ENCODE peak calls at places on chromosome 3, in nine cellular contexts. One of them, this sample, is unnamed.

GRCh38 chr3:196754215-196754937 is 14.7 kb downstream of the PAK2 start:
- DNase-seq in OCI-LY7: no peak
- DNase-seq in GM23248: no peak
- DNase-seq in SK-N-SH: peak
- DNase-seq in GM23338: no peak
- DNase-seq in MM.1S: no peak
- DNase-seq in hepatocyte: peak
- DNase-seq in PC-3: no peak
- DNase-seq in HCT116: no peak
- DNase-seq in this sample: no peak

GRCh38 chr3:72380193-72380592 is 468.1 kb downstream of the SHQ1 start:
- DNase-seq in OCI-LY7: no peak
- DNase-seq in GM23248: peak
- DNase-seq in SK-N-SH: no peak
- DNase-seq in GM23338: no peak
- DNase-seq in MM.1S: no peak
- DNase-seq in hepatocyte: no peak
- DNase-seq in PC-3: peak
- DNase-seq in HCT116: no peak
- DNase-seq in this sample: peak

GRCh38 chr3:72386322-72386721 is 461.9 kb downstream of the SHQ1 start:
- DNase-seq in OCI-LY7: no peak
- DNase-seq in GM23248: no peak
- DNase-seq in SK-N-SH: no peak
- DNase-seq in GM23338: no peak
- DNase-seq in MM.1S: no peak
- DNase-seq in hepatocyte: peak
- DNase-seq in PC-3: no peak
- DNase-seq in HCT116: no peak
- DNase-seq in this sample: no peak

GRCh38 chr3:62965311-62965710 is 90.1 kb upstream of the CADPS start:
- DNase-seq in OCI-LY7: no peak
- DNase-seq in GM23248: peak
- DNase-seq in SK-N-SH: no peak
- DNase-seq in GM23338: no peak
- DNase-seq in MM.1S: no peak
- DNase-seq in hepatocyte: no peak
- DNase-seq in PC-3: no peak
- DNase-seq in HCT116: no peak
- DNase-seq in this sample: no peak

GRCh38 chr3:155714295-155714718 is 30.6 kb downstream of the PLCH1 start:
- DNase-seq in OCI-LY7: no peak
- DNase-seq in GM23248: no peak
- DNase-seq in SK-N-SH: peak
- DNase-seq in GM23338: peak
- DNase-seq in MM.1S: no peak
- DNase-seq in hepatocyte: peak
- DNase-seq in PC-3: no peak
- DNase-seq in HCT116: no peak
- DNase-seq in this sample: peak

GRCh38 chr3:50562866-50563265 is 4.7 kb downstream of the C3orf18 start:
- DNase-seq in OCI-LY7: no peak
- DNase-seq in GM23248: peak
- DNase-seq in SK-N-SH: no peak
- DNase-seq in GM23338: no peak
- DNase-seq in MM.1S: no peak
- DNase-seq in hepatocyte: no peak
- DNase-seq in PC-3: peak
- DNase-seq in HCT116: no peak
- DNase-seq in this sample: no peak

GRCh38 chr3:71532639-71533395 is 50.7 kb downstream of the FOXP1 start:
- DNase-seq in OCI-LY7: no peak
- DNase-seq in GM23248: peak
- DNase-seq in SK-N-SH: no peak
- DNase-seq in GM23338: no peak
- DNase-seq in MM.1S: no peak
- DNase-seq in hepatocyte: no peak
- DNase-seq in PC-3: peak
- DNase-seq in HCT116: no peak
- DNase-seq in this sample: no peak

GRCh38 chr3:128060473-128061381 is 8.5 kb downstream of the SEC61A1 start:
- DNase-seq in OCI-LY7: no peak
- DNase-seq in GM23248: peak
- DNase-seq in SK-N-SH: no peak
- DNase-seq in GM23338: no peak
- DNase-seq in MM.1S: no peak
- DNase-seq in hepatocyte: no peak
- DNase-seq in PC-3: peak
- DNase-seq in HCT116: no peak
- DNase-seq in this sample: no peak

GRCh38 chr3:21795863-21796392 is 44.9 kb upstream of the ZNF385D start:
- DNase-seq in OCI-LY7: no peak
- DNase-seq in GM23248: no peak
- DNase-seq in SK-N-SH: no peak
- DNase-seq in GM23338: no peak
- DNase-seq in MM.1S: no peak
- DNase-seq in hepatocyte: no peak
- DNase-seq in PC-3: no peak
- DNase-seq in HCT116: no peak
- DNase-seq in this sample: no peak

GRCh38 chr3:37861540-37862051 is at the start of gene CTDSPL:
- DNase-seq in OCI-LY7: no peak
- DNase-seq in GM23248: peak
- DNase-seq in SK-N-SH: peak
- DNase-seq in GM23338: peak
- DNase-seq in MM.1S: peak
- DNase-seq in hepatocyte: peak
- DNase-seq in PC-3: peak
- DNase-seq in HCT116: no peak
- DNase-seq in this sample: peak

GRCh38 chr3:65196663-65197062 is 508.9 kb upstream of the ADAMTS9 start:
- DNase-seq in OCI-LY7: no peak
- DNase-seq in GM23248: no peak
- DNase-seq in SK-N-SH: no peak
- DNase-seq in GM23338: peak
- DNase-seq in MM.1S: no peak
- DNase-seq in hepatocyte: no peak
- DNase-seq in PC-3: no peak
- DNase-seq in HCT116: no peak
- DNase-seq in this sample: no peak

GRCh38 chr3:32098528-32098927 is 7.9 kb upstream of the GPD1L start:
- DNase-seq in OCI-LY7: no peak
- DNase-seq in GM23248: no peak
- DNase-seq in SK-N-SH: no peak
- DNase-seq in GM23338: no peak
- DNase-seq in MM.1S: no peak
- DNase-seq in hepatocyte: no peak
- DNase-seq in PC-3: no peak
- DNase-seq in HCT116: no peak
- DNase-seq in this sample: no peak

GRCh38 chr3:157157836-157158235 is 2.1 kb downstream of the CCNL1 start:
- DNase-seq in OCI-LY7: no peak
- DNase-seq in GM23248: peak
- DNase-seq in SK-N-SH: no peak
- DNase-seq in GM23338: no peak
- DNase-seq in MM.1S: no peak
- DNase-seq in hepatocyte: no peak
- DNase-seq in PC-3: no peak
- DNase-seq in HCT116: no peak
- DNase-seq in this sample: no peak

GRCh38 chr3:157154563-157155333 is 5.2 kb downstream of the CCNL1 start:
- DNase-seq in OCI-LY7: no peak
- DNase-seq in GM23248: no peak
- DNase-seq in SK-N-SH: no peak
- DNase-seq in GM23338: no peak
- DNase-seq in MM.1S: peak
- DNase-seq in hepatocyte: no peak
- DNase-seq in PC-3: no peak
- DNase-seq in HCT116: no peak
- DNase-seq in this sample: no peak

GRCh38 chr3:157155591-157155990 is 4.4 kb downstream of the CCNL1 start:
- DNase-seq in OCI-LY7: no peak
- DNase-seq in GM23248: no peak
- DNase-seq in SK-N-SH: no peak
- DNase-seq in GM23338: no peak
- DNase-seq in MM.1S: no peak
- DNase-seq in hepatocyte: no peak
- DNase-seq in PC-3: no peak
- DNase-seq in HCT116: no peak
- DNase-seq in this sample: no peak

GRCh38 chr3:157159037-157159761 is 748 bp downstream of the CCNL1 start:
- DNase-seq in OCI-LY7: peak
- DNase-seq in GM23248: peak
- DNase-seq in SK-N-SH: peak
- DNase-seq in GM23338: peak
- DNase-seq in MM.1S: peak
- DNase-seq in hepatocyte: peak
- DNase-seq in PC-3: peak
- DNase-seq in HCT116: no peak
- DNase-seq in this sample: peak

DNA sequence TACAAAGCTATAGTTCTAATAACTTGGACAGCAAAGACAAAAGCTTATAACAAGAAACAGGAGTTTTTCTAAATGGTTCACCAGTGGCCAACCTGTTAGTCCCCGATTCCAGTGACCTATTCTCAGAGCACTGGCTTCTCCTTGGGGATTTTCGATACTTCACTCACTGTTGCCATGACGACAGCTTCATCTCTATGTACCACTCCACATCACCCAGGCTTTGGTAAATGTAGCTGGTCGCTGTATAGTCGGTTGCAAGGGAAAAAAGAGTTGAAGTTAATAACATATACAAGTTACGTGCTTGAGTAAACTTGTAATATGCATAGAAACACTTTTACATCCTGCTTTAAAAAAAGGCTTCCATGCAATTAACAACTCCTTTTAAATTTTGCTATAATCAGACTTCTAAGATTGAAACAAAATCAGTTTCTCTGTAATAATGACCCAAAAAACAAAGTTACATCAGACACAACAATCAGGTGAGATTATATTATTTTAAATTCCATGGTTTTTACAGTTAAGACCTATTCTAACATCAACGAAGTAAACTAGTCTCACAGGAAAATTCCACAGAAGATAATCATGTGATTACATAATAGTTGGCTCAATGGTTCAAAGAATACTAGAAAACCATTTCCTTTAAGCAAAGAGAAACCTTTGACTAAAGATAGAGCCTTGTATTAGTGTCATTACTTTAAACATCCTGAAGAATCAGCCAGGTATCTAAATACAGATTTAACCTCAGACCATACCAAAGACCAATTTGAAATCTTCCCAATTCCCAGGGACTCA is 2.9 kb downstream of the CCNL1 start:
- DNase-seq in OCI-LY7: no peak
- DNase-seq in GM23248: peak
- DNase-seq in SK-N-SH: no peak
- DNase-seq in GM23338: peak
- DNase-seq in MM.1S: peak
- DNase-seq in hepatocyte: peak
- DNase-seq in PC-3: no peak
- DNase-seq in HCT116: no peak
- DNase-seq in this sample: peak
- H3K4me3 ChIP-seq in OCI-LY7: peak
- H3K4me3 ChIP-seq in GM23248: peak
- H3K4me3 ChIP-seq in SK-N-SH: peak
- H3K4me3 ChIP-seq in GM23338: peak
- H3K4me3 ChIP-seq in MM.1S: peak
- H3K4me3 ChIP-seq in hepatocyte: peak
- H3K4me3 ChIP-seq in PC-3: peak
- H3K4me3 ChIP-seq in HCT116: no peak
- H3K4me3 ChIP-seq in this sample: peak

GRCh38 chr3:30332196-30333021 is 274.0 kb upstream of the TGFBR2 start:
- DNase-seq in OCI-LY7: no peak
- DNase-seq in GM23248: no peak
- DNase-seq in SK-N-SH: no peak
- DNase-seq in GM23338: no peak
- DNase-seq in MM.1S: no peak
- DNase-seq in hepatocyte: no peak
- DNase-seq in PC-3: no peak
- DNase-seq in HCT116: no peak
- DNase-seq in this sample: no peak
- TF ChIP-seq EZH2phosphoT487 in OCI-LY7: no peak
- TF ChIP-seq EZH2phosphoT487 in GM23248: no peak
- TF ChIP-seq EZH2phosphoT487 in SK-N-SH: no peak
- TF ChIP-seq EZH2phosphoT487 in GM23338: no peak
- TF ChIP-seq EZH2phosphoT487 in MM.1S: no peak
- TF ChIP-seq EZH2phosphoT487 in hepatocyte: no peak
- TF ChIP-seq EZH2phosphoT487 in PC-3: no peak
- TF ChIP-seq EZH2phosphoT487 in HCT116: no peak
- TF ChIP-seq EZH2phosphoT487 in this sample: no peak

GRCh38 chr3:105401254-105401653 is 34.5 kb downstream of the ALCAM start:
- DNase-seq in OCI-LY7: no peak
- DNase-seq in GM23248: no peak
- DNase-seq in SK-N-SH: no peak
- DNase-seq in GM23338: no peak
- DNase-seq in MM.1S: no peak
- DNase-seq in hepatocyte: no peak
- DNase-seq in PC-3: no peak
- DNase-seq in HCT116: no peak
- DNase-seq in this sample: no peak
- H2AFZ ChIP-seq in OCI-LY7: no peak
- H2AFZ ChIP-seq in GM23248: no peak
- H2AFZ ChIP-seq in SK-N-SH: no peak
- H2AFZ ChIP-seq in GM23338: no peak
- H2AFZ ChIP-seq in MM.1S: no peak
- H2AFZ ChIP-seq in hepatocyte: no peak
- H2AFZ ChIP-seq in PC-3: no peak
- H2AFZ ChIP-seq in HCT116: no peak
- H2AFZ ChIP-seq in this sample: no peak

DNA sequence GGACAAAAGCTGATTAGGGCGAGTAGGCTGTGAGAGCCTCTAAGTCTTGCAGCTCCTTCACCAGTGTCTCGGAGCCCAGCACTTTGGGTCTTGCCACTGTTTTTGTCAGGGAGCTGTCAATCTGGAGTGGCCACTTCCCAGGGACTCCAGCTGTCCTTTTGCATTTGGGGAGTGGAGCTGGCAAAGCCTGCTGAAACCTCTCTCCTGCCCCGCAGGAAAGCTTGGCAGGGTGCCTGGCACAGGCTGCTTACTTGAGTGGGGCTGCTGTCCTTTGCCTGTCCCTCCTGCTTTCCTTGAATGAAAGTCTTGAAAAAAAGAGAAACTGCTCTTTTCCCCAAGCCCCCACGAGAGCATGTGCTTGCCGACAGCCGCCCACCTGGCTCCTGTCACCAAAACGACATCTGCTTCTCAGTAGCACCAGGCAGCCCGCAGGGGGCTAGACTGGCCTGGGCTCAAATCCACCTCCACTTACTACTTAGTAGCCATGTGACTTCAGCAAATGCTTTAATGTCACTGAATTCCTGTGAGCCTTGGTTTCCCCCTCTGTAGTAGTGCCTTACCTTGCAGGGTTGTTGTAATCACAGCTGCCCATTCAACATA is 13.7 kb downstream of the USP13 start:
- DNase-seq in OCI-LY7: no peak
- DNase-seq in GM23248: peak
- DNase-seq in SK-N-SH: peak
- DNase-seq in GM23338: peak
- DNase-seq in MM.1S: no peak
- DNase-seq in hepatocyte: no peak
- DNase-seq in PC-3: no peak
- DNase-seq in HCT116: no peak
- DNase-seq in this sample: peak
- H3K4me3 ChIP-seq in OCI-LY7: no peak
- H3K4me3 ChIP-seq in GM23248: no peak
- H3K4me3 ChIP-seq in SK-N-SH: no peak
- H3K4me3 ChIP-seq in GM23338: no peak
- H3K4me3 ChIP-seq in MM.1S: no peak
- H3K4me3 ChIP-seq in hepatocyte: no peak
- H3K4me3 ChIP-seq in PC-3: no peak
- H3K4me3 ChIP-seq in HCT116: no peak
- H3K4me3 ChIP-seq in this sample: no peak

GRCh38 chr3:172094621-172095557 is 55.5 kb downstream of the FNDC3B start:
- DNase-seq in OCI-LY7: no peak
- DNase-seq in GM23248: peak
- DNase-seq in SK-N-SH: peak
- DNase-seq in GM23338: peak
- DNase-seq in MM.1S: peak
- DNase-seq in hepatocyte: no peak
- DNase-seq in PC-3: no peak
- DNase-seq in HCT116: no peak
- DNase-seq in this sample: no peak
- TF ChIP-seq EZH2phosphoT487 in OCI-LY7: no peak
- TF ChIP-seq EZH2phosphoT487 in GM23248: no peak
- TF ChIP-seq EZH2phosphoT487 in SK-N-SH: no peak
- TF ChIP-seq EZH2phosphoT487 in GM23338: no peak
- TF ChIP-seq EZH2phosphoT487 in MM.1S: no peak
- TF ChIP-seq EZH2phosphoT487 in hepatocyte: no peak
- TF ChIP-seq EZH2phosphoT487 in PC-3: no peak
- TF ChIP-seq EZH2phosphoT487 in HCT116: no peak
- TF ChIP-seq EZH2phosphoT487 in this sample: no peak